ENCODE peak calls at places on chromosome 19, in four cellular contexts. One of them, this sample, is unnamed.

GRCh38 chr19:4375620-4376228 is 24.6 kb downstream of the SH3GL1 start:
- DNase-seq in H9: no peak
- DNase-seq in fibroblast of pulmonary artery: peak
- DNase-seq in activated gamma-delta T cell treated with Interleukin-2 at 50 U/mL for 16 hours: no peak
- DNase-seq in this sample: peak

GRCh38 chr19:5935473-5936307 is 21.6 kb downstream of the CAPS start:
- DNase-seq in H9: no peak
- DNase-seq in fibroblast of pulmonary artery: no peak
- DNase-seq in activated gamma-delta T cell treated with Interleukin-2 at 50 U/mL for 16 hours: no peak
- DNase-seq in this sample: no peak

GRCh38 chr19:27718262-27718661 is 1494.7 kb downstream of the UQCRFS1 start:
- DNase-seq in H9: no peak
- DNase-seq in fibroblast of pulmonary artery: no peak
- DNase-seq in activated gamma-delta T cell treated with Interleukin-2 at 50 U/mL for 16 hours: no peak
- DNase-seq in this sample: no peak

GRCh38 chr19:35166100-35167063 is 11.8 kb downstream of the FXYD5 start:
- DNase-seq in H9: peak
- DNase-seq in fibroblast of pulmonary artery: no peak
- DNase-seq in activated gamma-delta T cell treated with Interleukin-2 at 50 U/mL for 16 hours: no peak
- DNase-seq in this sample: no peak

GRCh38 chr19:42555317-42555716 is 27.0 kb upstream of the CEACAM1 start:
- DNase-seq in H9: peak
- DNase-seq in fibroblast of pulmonary artery: no peak
- DNase-seq in activated gamma-delta T cell treated with Interleukin-2 at 50 U/mL for 16 hours: no peak
- DNase-seq in this sample: no peak

GRCh38 chr19:30685601-30686000 is 313.4 kb downstream of the ZNF536 start:
- DNase-seq in H9: no peak
- DNase-seq in fibroblast of pulmonary artery: no peak
- DNase-seq in activated gamma-delta T cell treated with Interleukin-2 at 50 U/mL for 16 hours: no peak
- DNase-seq in this sample: no peak

GRCh38 chr19:58052256-58052655 is 6.8 kb upstream of the ZNF135 start:
- DNase-seq in H9: no peak
- DNase-seq in fibroblast of pulmonary artery: no peak
- DNase-seq in activated gamma-delta T cell treated with Interleukin-2 at 50 U/mL for 16 hours: no peak
- DNase-seq in this sample: no peak

GRCh38 chr19:29625316-29625715 is 19.2 kb downstream of the POP4 start:
- DNase-seq in H9: no peak
- DNase-seq in fibroblast of pulmonary artery: no peak
- DNase-seq in activated gamma-delta T cell treated with Interleukin-2 at 50 U/mL for 16 hours: no peak
- DNase-seq in this sample: no peak

GRCh38 chr19:8396563-8397203 is 6.5 kb downstream of the RAB11B start:
- DNase-seq in H9: peak
- DNase-seq in fibroblast of pulmonary artery: peak
- DNase-seq in activated gamma-delta T cell treated with Interleukin-2 at 50 U/mL for 16 hours: peak
- DNase-seq in this sample: peak

GRCh38 chr19:46579286-46579944 is 21.7 kb upstream of the CALM3 start:
- DNase-seq in H9: peak
- DNase-seq in fibroblast of pulmonary artery: no peak
- DNase-seq in activated gamma-delta T cell treated with Interleukin-2 at 50 U/mL for 16 hours: peak
- DNase-seq in this sample: no peak

This sample was measured in astrocyte.